ENCODE peak calls at places on chromosome 1, in six cellular contexts. Z is endodermal cell, G is nephron progenitor cell, T is GM12865, I is astrocyte of the cerebellum, F is progenitor cell of endocrine pancreas. E is an unnamed sample.

GRCh38 chr1:64061430-64062104 is 141.9 kb upstream of the UBE2U start:
- DNase-seq in Z (peak), G (no peak), T (no peak), I (no peak), F (no peak), E (no peak)

GRCh38 chr1:172638885-172639831 is 19.7 kb upstream of the FASLG start:
- DNase-seq in Z (no peak), G (no peak), T (peak), I (peak), F (no peak), E (peak)

GRCh38 chr1:115837762-115838421 is 3.0 kb downstream of the NHLH2 start:
- DNase-seq in Z (peak), G (peak), T (no peak), I (no peak), F (no peak), E (no peak)

GRCh38 chr1:181936269-181936668 is 125.2 kb downstream of the ZNF648 start:
- DNase-seq in Z (no peak), G (no peak), T (no peak), I (no peak), F (no peak), E (no peak)

GRCh38 chr1:219140308-219140877 is 33.3 kb upstream of the LYPLAL1 start:
- DNase-seq in Z (no peak), G (no peak), T (no peak), I (no peak), F (no peak), E (no peak)

GRCh38 chr1:157312270-157312812 is 174.1 kb upstream of the ETV3 start:
- DNase-seq in Z (no peak), G (no peak), T (no peak), I (no peak), F (no peak), E (no peak)

GRCh38 chr1:111486431-111486830 is 12.6 kb downstream of the C1orf162 start:
- DNase-seq in Z (no peak), G (no peak), T (no peak), I (no peak), F (no peak), E (no peak)

GRCh38 chr1:115642168-115643072 is 650 bp downstream of the VANGL1 start:
- DNase-seq in Z (peak), G (peak), T (peak), I (no peak), F (peak), E (peak)

GRCh38 chr1:223358826-223359225 is 5.2 kb downstream of the SUSD4 start:
- DNase-seq in Z (peak), G (no peak), T (no peak), I (no peak), F (no peak), E (no peak)

GRCh38 chr1:60924964-60925798 is 157.2 kb upstream of the NFIA start:
- DNase-seq in Z (no peak), G (no peak), T (no peak), I (no peak), F (no peak), E (no peak)

GRCh38 chr1:168977618-168978017 is 128.9 kb upstream of the ATP1B1 start:
- DNase-seq in Z (peak), G (no peak), T (no peak), I (no peak), F (no peak), E (no peak)

GRCh38 chr1:153629971-153630370 is 1.7 kb downstream of the S100A1 start:
- DNase-seq in Z (no peak), G (no peak), T (no peak), I (no peak), F (no peak), E (no peak)

GRCh38 chr1:8587784-8588183 is 229.7 kb downstream of the RERE start:
- DNase-seq in Z (no peak), G (no peak), T (peak), I (no peak), F (no peak), E (no peak)

GRCh38 chr1:153658400-153659174 is at the start of gene SNAPIN:
- DNase-seq in Z (peak), G (peak), T (peak), I (peak), F (peak), E (peak)

GRCh38 chr1:215677112-215677511 is 110.0 kb downstream of the KCTD3 start:
- DNase-seq in Z (no peak), G (no peak), T (no peak), I (no peak), F (no peak), E (no peak)

GRCh38 chr1:218660678-218661053 is 315.5 kb downstream of the TGFB2 start:
- DNase-seq in Z (no peak), G (no peak), T (no peak), I (peak), F (no peak), E (no peak)

GRCh38 chr1:65658122-65658521 is 134.6 kb upstream of the PDE4B start:
- DNase-seq in Z (no peak), G (no peak), T (no peak), I (no peak), F (no peak), E (no peak)

GRCh38 chr1:45752441-45753052 is 2.1 kb upstream of the IPP start:
- DNase-seq in Z (no peak), G (no peak), T (peak), I (no peak), F (no peak), E (no peak)

GRCh38 chr1:45752014-45752413 is 1.6 kb upstream of the IPP start:
- DNase-seq in Z (no peak), G (no peak), T (no peak), I (no peak), F (no peak), E (no peak)

GRCh38 chr1:45746922-45747321 is 3.5 kb downstream of the IPP start:
- DNase-seq in Z (no peak), G (no peak), T (no peak), I (no peak), F (no peak), E (no peak)

GRCh38 chr1:45753248-45754037 is 3.0 kb upstream of the IPP start:
- DNase-seq in Z (no peak), G (no peak), T (no peak), I (no peak), F (no peak), E (no peak)

GRCh38 chr1:45750298-45751038 is at the start of gene IPP:
- DNase-seq in Z (peak), G (peak), T (peak), I (peak), F (peak), E (peak)
- TF ChIP-seq CTCF in Z (no peak), G (no peak), T (no peak), I (peak), F (no peak), E (peak)

GRCh38 chr1:24751833-24752232 is 6.6 kb downstream of the CLIC4 start:
- DNase-seq in Z (no peak), G (no peak), T (no peak), I (no peak), F (no peak), E (no peak)
- TF ChIP-seq CTCF in Z (no peak), G (no peak), T (no peak), I (no peak), F (no peak), E (no peak)

GRCh38 chr1:163703794-163704193 is 382.0 kb downstream of the NUF2 start:
- DNase-seq in Z (no peak), G (no peak), T (no peak), I (no peak), F (no peak), E (no peak)

GRCh38 chr1:163697137-163697536 is 375.4 kb downstream of the NUF2 start:
- DNase-seq in Z (no peak), G (no peak), T (peak), I (no peak), F (no peak), E (no peak)

GRCh38 chr1:163706915-163707314 is 385.2 kb downstream of the NUF2 start:
- DNase-seq in Z (no peak), G (no peak), T (no peak), I (no peak), F (no peak), E (no peak)

DNA sequence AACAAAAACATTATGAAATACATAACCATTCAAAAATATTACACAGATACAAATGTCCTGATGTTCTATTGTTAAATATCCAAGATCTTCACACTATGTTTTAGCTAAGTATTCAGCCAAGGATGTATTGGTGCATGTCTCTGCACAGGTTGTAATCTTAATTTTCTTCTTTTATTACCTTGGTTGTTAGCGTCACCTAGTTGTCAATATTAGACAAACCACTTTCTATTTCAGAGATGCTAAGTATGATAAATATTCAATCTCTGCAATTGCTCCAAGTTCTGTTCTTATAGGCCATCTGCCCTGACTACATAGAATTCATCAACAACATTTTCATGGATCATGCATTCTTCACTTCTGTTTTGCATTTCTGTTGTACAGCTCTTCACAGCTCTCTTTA is 380.0 kb downstream of the NUF2 start:
- DNase-seq in Z (no peak), G (no peak), T (no peak), I (no peak), F (no peak), E (no peak)
- TF ChIP-seq CTCF in Z (no peak), G (no peak), T (no peak), I (no peak), F (no peak), E (no peak)

GRCh38 chr1:27318137-27318536 is 3.8 kb upstream of the TMEM222 start:
- DNase-seq in Z (peak), G (no peak), T (no peak), I (no peak), F (no peak), E (no peak)

GRCh38 chr1:27318596-27318995 is 3.4 kb upstream of the TMEM222 start:
- DNase-seq in Z (no peak), G (no peak), T (no peak), I (no peak), F (no peak), E (no peak)

GRCh38 chr1:27322569-27323116 is 680 bp downstream of the TMEM222 start:
- DNase-seq in Z (no peak), G (no peak), T (no peak), I (no peak), F (no peak), E (no peak)

GRCh38 chr1:27325286-27325685 is 3.3 kb downstream of the TMEM222 start:
- DNase-seq in Z (no peak), G (no peak), T (no peak), I (no peak), F (no peak), E (no peak)

GRCh38 chr1:27321813-27322568 is at the start of gene TMEM222:
- DNase-seq in Z (peak), G (peak), T (peak), I (peak), F (peak), E (peak)
- TF ChIP-seq CTCF in Z (peak), G (no peak), T (no peak), I (no peak), F (no peak), E (no peak)

GRCh38 chr1:87600070-87600469 is 271.4 kb downstream of the LMO4 start:
- DNase-seq in Z (no peak), G (no peak), T (no peak), I (no peak), F (no peak), E (no peak)

GRCh38 chr1:87600848-87601247 is 272.2 kb downstream of the LMO4 start:
- DNase-seq in Z (no peak), G (no peak), T (no peak), I (no peak), F (no peak), E (no peak)

GRCh38 chr1:87594736-87595383 is 266.2 kb downstream of the LMO4 start:
- DNase-seq in Z (no peak), G (no peak), T (peak), I (peak), F (no peak), E (no peak)

GRCh38 chr1:87595384-87595781 is 266.7 kb downstream of the LMO4 start:
- DNase-seq in Z (no peak), G (no peak), T (no peak), I (no peak), F (no peak), E (no peak)

DNA sequence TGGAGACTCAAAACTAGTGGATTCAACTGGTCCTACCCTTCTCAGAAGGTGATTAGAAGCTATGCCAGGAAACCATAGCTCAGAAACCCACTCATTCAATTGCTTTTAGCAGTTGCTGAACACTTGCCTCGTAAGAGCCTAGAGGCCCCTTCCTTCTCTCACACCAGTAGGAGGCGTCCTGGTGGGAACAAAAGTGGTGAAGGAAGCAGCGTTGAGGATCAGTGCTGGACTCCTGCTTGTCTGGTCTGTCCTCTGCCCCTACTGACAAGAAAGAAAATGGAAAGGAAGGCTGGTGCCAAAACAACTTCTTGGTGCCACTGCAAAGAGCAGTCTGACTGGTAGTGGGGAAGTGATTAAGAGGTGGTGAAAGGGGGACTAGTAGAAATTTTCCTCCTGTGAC is 269.7 kb downstream of the LMO4 start:
- DNase-seq in Z (peak), G (no peak), T (peak), I (no peak), F (no peak), E (no peak)
- TF ChIP-seq CTCF in Z (peak), G (peak), T (no peak), I (peak), F (peak), E (no peak)

GRCh38 chr1:237953238-237953637 is 62.5 kb upstream of the ZP4 start:
- DNase-seq in Z (peak), G (no peak), T (no peak), I (no peak), F (no peak), E (no peak)
- TF ChIP-seq CTCF in Z (peak), G (no peak), T (no peak), I (peak), F (peak), E (no peak)

E was measured in natural killer cell.